ENCODE peak calls at places on chromosome 12, in four cellular contexts. O is small intestine, R is MM.1S, D is H54. A is an unnamed sample.
A peak's percentile ranks its signal among the peaks of the same experiment; 100 is the strongest.

GRCh38 chr12:89384050-89384749 is 31.9 kb upstream of the DUSP6 start:
- DNase-seq in D (no peak), R (no peak), O (peak; percentile 69), A (peak; percentile 98)

GRCh38 chr12:69685810-69686209 is 13.3 kb downstream of the BEST3 start:
- DNase-seq in R (no peak), D (no peak), O (no peak), A (peak; percentile 16)

GRCh38 chr12:122137229-122137628 is 36.8 kb downstream of the IL31 start:
- DNase-seq in R (no peak), O (no peak), D (no peak), A (no peak)

GRCh38 chr12:65728913-65729793 is 95.1 kb upstream of the HMGA2 start:
- DNase-seq in R (no peak), O (no peak), D (peak; percentile 41), A (no peak)

GRCh38 chr12:93025145-93026103 is 96.3 kb upstream of the EEA1 start:
- DNase-seq in O (peak; percentile 70), D (peak; percentile 11), R (peak; percentile 74), A (peak; percentile 87)

GRCh38 chr12:119592232-119592631 is 1.3 kb upstream of the TMEM233 start:
- DNase-seq in D (no peak), R (no peak), O (no peak), A (peak; percentile 35)

GRCh38 chr12:76337583-76337982 is 10.6 kb downstream of the BBS10 start:
- DNase-seq in R (no peak), D (peak; percentile 19), O (no peak), A (peak; percentile 91)

GRCh38 chr12:15728118-15728598 is 61.0 kb downstream of the EPS8 start:
- DNase-seq in D (peak; percentile 15), R (no peak), O (peak; percentile 64), A (peak; percentile 85)

GRCh38 chr12:49554266-49554665 is 13.7 kb downstream of the MCRS1 start:
- DNase-seq in R (no peak), D (no peak), O (no peak), A (no peak)

GRCh38 chr12:112998997-112999767 is 20.9 kb downstream of the OAS2 start:
- DNase-seq in D (no peak), O (no peak), R (peak; percentile 61), A (no peak)

GRCh38 chr12:75692883-75693282 is 181.5 kb upstream of the KRR1 start:
- DNase-seq in R (no peak), D (no peak), O (no peak), A (peak; percentile 53)

GRCh38 chr12:114729731-114730130 is 45.8 kb upstream of the TBX3 start:
- DNase-seq in D (no peak), O (no peak), R (no peak), A (peak; percentile 8)

GRCh38 chr12:108734200-108734906 is 3.0 kb upstream of the CORO1C start:
- DNase-seq in R (no peak), D (peak; percentile 83), O (peak; percentile 99), A (peak; percentile 86)

GRCh38 chr12:47964102-47964723 is 817 bp downstream of the TMEM106C start:
- DNase-seq in R (peak; percentile 29), O (no peak), D (no peak), A (no peak)

GRCh38 chr12:80778005-80778541 is 61.4 kb downstream of the MYF5 start:
- DNase-seq in D (no peak), R (peak; percentile 31), O (peak; percentile 36), A (peak; percentile 96)

GRCh38 chr12:49872781-49873181 is 29.9 kb upstream of the BCDIN3D start:
- DNase-seq in D (no peak), R (no peak), O (no peak), A (peak; percentile 47)

GRCh38 chr12:130266751-130267150 is 70.9 kb upstream of the PIWIL1 start:
- DNase-seq in D (no peak), O (no peak), R (no peak), A (no peak)

GRCh38 chr12:8493084-8493483 is 20.2 kb upstream of the CLEC4D start:
- DNase-seq in O (peak; percentile 48), R (peak; percentile 79), D (no peak), A (no peak)

GRCh38 chr12:2891240-2892053 is 756 bp downstream of the TULP3 start:
- DNase-seq in O (peak; percentile 24), D (peak; percentile 42), R (peak; percentile 31), A (peak; percentile 67)

GRCh38 chr12:13941258-13942249 is 39.8 kb downstream of the GRIN2B start:
- DNase-seq in D (peak; percentile 34), O (peak; percentile 89), R (peak; percentile 48), A (peak; percentile 42)

GRCh38 chr12:57965766-57966165 is 24.4 kb downstream of the ATP23 start:
- DNase-seq in O (peak; percentile 20), D (no peak), R (no peak), A (no peak)

GRCh38 chr12:1927051-1927680 is 8.7 kb upstream of the CACNA2D4 start:
- DNase-seq in O (no peak), R (no peak), D (no peak), A (no peak)

GRCh38 chr12:104672501-104673265 is 215.9 kb downstream of the CHST11 start:
- DNase-seq in D (peak; percentile 65), R (no peak), O (no peak), A (peak; percentile 61)

GRCh38 chr12:11067514-11067913 is 5.4 kb upstream of the TAS2R46 start:
- DNase-seq in R (no peak), D (no peak), O (no peak), A (peak; percentile 27)

GRCh38 chr12:46388427-46388992 is 15.9 kb upstream of the SLC38A2 start:
- DNase-seq in D (no peak), R (peak; percentile 48), O (no peak), A (peak; percentile 57)

GRCh38 chr12:8890313-8891084 is 23.8 kb upstream of the PHC1 start:
- DNase-seq in R (peak; percentile 51), D (peak; percentile 23), O (peak; percentile 61), A (peak; percentile 66)

GRCh38 chr12:79885956-79886490 is 48.9 kb downstream of the PPP1R12A start:
- DNase-seq in O (no peak), R (no peak), D (no peak), A (peak; percentile 40)

GRCh38 chr12:12273291-12273957 is 6.6 kb upstream of the LRP6 start:
- DNase-seq in R (no peak), O (no peak), D (no peak), A (no peak)

GRCh38 chr12:1760566-1761382 is 59.6 kb upstream of the LRTM2 start:
- DNase-seq in O (peak; percentile 49), D (peak; percentile 17), R (no peak), A (peak; percentile 50)

GRCh38 chr12:107570721-107571120 is 114.9 kb upstream of the PWP1 start:
- DNase-seq in O (peak; percentile 89), D (peak; percentile 23), R (no peak), A (peak; percentile 66)

GRCh38 chr12:120971299-120972180 is 6.8 kb upstream of the HNF1A start:
- DNase-seq in R (peak; percentile 46), O (peak; percentile 86), D (peak; percentile 63), A (peak; percentile 79)

GRCh38 chr12:120118710-120119097 is 2.2 kb upstream of the RAB35 start:
- DNase-seq in O (peak; percentile 41), R (no peak), D (no peak), A (peak; percentile 40)

GRCh38 chr12:5561057-5561456 is 129.1 kb downstream of the NTF3 start:
- DNase-seq in O (no peak), R (no peak), D (no peak), A (no peak)

GRCh38 chr12:94841904-94842610 is 161.4 kb downstream of the NDUFA12 start:
- DNase-seq in R (no peak), O (no peak), D (no peak), A (no peak)

GRCh38 chr12:112970391-112970790 is 7.9 kb upstream of the OAS2 start:
- DNase-seq in R (no peak), O (no peak), D (no peak), A (no peak)

GRCh38 chr12:24586293-24586692 is 362.6 kb downstream of the BCAT1 start:
- DNase-seq in O (no peak), D (no peak), R (no peak), A (no peak)

GRCh38 chr12:113314121-113314529 is 20.8 kb downstream of the SLC8B1 start:
- DNase-seq in O (no peak), D (no peak), R (no peak), A (peak; percentile 48)

GRCh38 chr12:25529738-25530137 is 23.3 kb downstream of the LMNTD1 start:
- DNase-seq in D (no peak), R (no peak), O (no peak), A (peak; percentile 24)

A was measured in fibroblast of pulmonary artery.